ENCODE peak calls at places on chromosome 14, in four cellular contexts. One of them, this sample, is unnamed. For H3K4me1, the result is how much of the 10 kb centered on the place peaks cover.

GRCh38 chr14:102500724-102501123 is 8.9 kb downstream of the ANKRD9 start:
- DNase-seq in H9: peak
- DNase-seq in mesendoderm: no peak
- DNase-seq in IMR-90: no peak
- DNase-seq in this sample: no peak

GRCh38 chr14:85531141-85531593 is 1.2 kb downstream of the FLRT2 start:
- DNase-seq in IMR-90: peak
- DNase-seq in H9: peak
- DNase-seq in mesendoderm: peak
- DNase-seq in this sample: no peak

GRCh38 chr14:102415671-102416070 is 52.9 kb downstream of the TECPR2 start:
- DNase-seq in mesendoderm: no peak
- DNase-seq in H9: no peak
- DNase-seq in IMR-90: no peak
- DNase-seq in this sample: no peak

GRCh38 chr14:75537071-75537470 is 14.8 kb downstream of the BATF start:
- DNase-seq in H9: no peak
- DNase-seq in IMR-90: no peak
- DNase-seq in mesendoderm: no peak
- DNase-seq in this sample: no peak

GRCh38 chr14:30559638-30560071 is 697 bp downstream of the G2E3 start:
- DNase-seq in IMR-90: peak
- DNase-seq in mesendoderm: peak
- DNase-seq in H9: no peak
- DNase-seq in this sample: no peak

GRCh38 chr14:81066672-81067071 is 111.3 kb downstream of the TSHR start:
- DNase-seq in H9: no peak
- DNase-seq in mesendoderm: no peak
- DNase-seq in IMR-90: no peak
- DNase-seq in this sample: no peak

GRCh38 chr14:73825551-73826188 is 26.0 kb upstream of the PTGR2 start:
- DNase-seq in H9: peak
- DNase-seq in mesendoderm: peak
- DNase-seq in IMR-90: peak
- DNase-seq in this sample: peak

GRCh38 chr14:38481939-38482678 is 226.2 kb upstream of the CLEC14A start:
- DNase-seq in H9: peak
- DNase-seq in IMR-90: peak
- DNase-seq in mesendoderm: peak
- DNase-seq in this sample: no peak

GRCh38 chr14:75752907-75753594 is 92.0 kb downstream of the TTLL5 start:
- DNase-seq in mesendoderm: no peak
- DNase-seq in H9: no peak
- DNase-seq in IMR-90: peak
- DNase-seq in this sample: no peak

GRCh38 chr14:104603623-104604401 is 760 bp downstream of the TMEM179 start:
- DNase-seq in mesendoderm: no peak
- DNase-seq in H9: peak
- DNase-seq in IMR-90: no peak
- DNase-seq in this sample: no peak

GRCh38 chr14:101086926-101087325 is 183.4 kb upstream of the RTL1 start:
- DNase-seq in H9: no peak
- DNase-seq in IMR-90: no peak
- DNase-seq in mesendoderm: no peak
- DNase-seq in this sample: no peak

GRCh38 chr14:96501383-96501745 is 818 bp upstream of the PAPOLA start:
- DNase-seq in IMR-90: no peak
- DNase-seq in H9: no peak
- DNase-seq in mesendoderm: no peak
- DNase-seq in this sample: no peak

GRCh38 chr14:75144944-75145343 is 18.1 kb upstream of the NEK9 start:
- DNase-seq in mesendoderm: no peak
- DNase-seq in H9: no peak
- DNase-seq in IMR-90: no peak
- DNase-seq in this sample: no peak

GRCh38 chr14:31880935-31881334 is 196.2 kb upstream of the ARHGAP5 start:
- DNase-seq in H9: no peak
- DNase-seq in mesendoderm: peak
- DNase-seq in IMR-90: peak
- DNase-seq in this sample: no peak

GRCh38 chr14:49497725-49498348 is 88.3 kb downstream of the RPS29 start:
- DNase-seq in mesendoderm: peak
- DNase-seq in H9: no peak
- DNase-seq in IMR-90: peak
- DNase-seq in this sample: no peak

GRCh38 chr14:90175631-90176030 is 80.7 kb upstream of the PSMC1 start:
- DNase-seq in IMR-90: no peak
- DNase-seq in mesendoderm: no peak
- DNase-seq in H9: no peak
- DNase-seq in this sample: no peak

GRCh38 chr14:54566410-54567223 is at the start of gene SAMD4A:
- DNase-seq in mesendoderm: peak
- DNase-seq in IMR-90: peak
- DNase-seq in H9: peak
- DNase-seq in this sample: no peak

GRCh38 chr14:68951051-68951797 is 27.9 kb downstream of the ACTN1 start:
- DNase-seq in IMR-90: peak
- DNase-seq in H9: no peak
- DNase-seq in mesendoderm: peak
- DNase-seq in this sample: no peak
- H3K4me1 ChIP-seq in IMR-90: half or more
- H3K4me1 ChIP-seq in H9: under half
- H3K4me1 ChIP-seq in mesendoderm: under half
- H3K4me1 ChIP-seq in this sample: under half

GRCh38 chr14:44771495-44771894 is 190.3 kb downstream of the KLHL28 start:
- DNase-seq in IMR-90: no peak
- DNase-seq in mesendoderm: peak
- DNase-seq in H9: no peak
- DNase-seq in this sample: no peak
- H3K56ac ChIP-seq in IMR-90: no peak
- H3K56ac ChIP-seq in mesendoderm: no peak
- H3K56ac ChIP-seq in H9: no peak
- H3K56ac ChIP-seq in this sample: no peak

GRCh38 chr14:68655961-68656360 is 136.9 kb downstream of the ZFP36L1 start:
- DNase-seq in IMR-90: no peak
- DNase-seq in mesendoderm: no peak
- DNase-seq in H9: no peak
- DNase-seq in this sample: no peak
- H3K4me1 ChIP-seq in IMR-90: under half
- H3K4me1 ChIP-seq in mesendoderm: under half
- H3K4me1 ChIP-seq in H9: under half
- H3K4me1 ChIP-seq in this sample: under half

GRCh38 chr14:95143813-95144620 is 13.3 kb downstream of the DICER1 start:
- DNase-seq in H9: no peak
- DNase-seq in mesendoderm: no peak
- DNase-seq in IMR-90: peak
- DNase-seq in this sample: no peak

GRCh38 chr14:95141684-95142083 is 15.6 kb downstream of the DICER1 start:
- DNase-seq in IMR-90: no peak
- DNase-seq in H9: no peak
- DNase-seq in mesendoderm: no peak
- DNase-seq in this sample: no peak

GRCh38 chr14:95144849-95145248 is 12.5 kb downstream of the DICER1 start:
- DNase-seq in IMR-90: no peak
- DNase-seq in mesendoderm: no peak
- DNase-seq in H9: no peak
- DNase-seq in this sample: no peak

GRCh38 chr14:95140060-95140858 is 17.1 kb downstream of the DICER1 start:
- DNase-seq in H9: no peak
- DNase-seq in IMR-90: peak
- DNase-seq in mesendoderm: no peak
- DNase-seq in this sample: no peak

GRCh38 chr14:95142208-95142607 is 15.1 kb downstream of the DICER1 start:
- DNase-seq in IMR-90: no peak
- DNase-seq in H9: no peak
- DNase-seq in mesendoderm: no peak
- DNase-seq in this sample: no peak
- H3K56ac ChIP-seq in IMR-90: no peak
- H3K56ac ChIP-seq in H9: no peak
- H3K56ac ChIP-seq in mesendoderm: no peak
- H3K56ac ChIP-seq in this sample: no peak

DNA sequence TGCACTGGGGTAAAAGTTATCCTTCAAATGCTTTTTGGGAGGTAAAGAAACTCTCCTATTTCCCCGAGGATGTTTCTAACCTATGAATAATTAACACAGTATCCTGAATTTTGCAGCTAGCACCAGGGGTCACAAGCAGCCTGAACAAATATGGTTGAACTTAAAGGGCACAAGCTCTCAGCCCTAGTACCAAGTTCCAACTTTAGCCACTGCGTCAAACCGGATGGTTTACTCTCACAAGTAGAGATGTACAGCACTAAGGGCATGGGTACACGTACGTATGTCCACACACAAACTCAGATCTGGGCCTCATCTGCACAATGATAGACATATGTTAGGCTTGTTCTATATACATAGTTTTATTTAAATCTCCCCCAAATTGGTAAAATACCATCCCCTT is 4.7 kb downstream of the CCDC88C start:
- DNase-seq in H9: no peak
- DNase-seq in IMR-90: no peak
- DNase-seq in mesendoderm: no peak
- DNase-seq in this sample: no peak
- H3K4me1 ChIP-seq in H9: under half
- H3K4me1 ChIP-seq in IMR-90: under half
- H3K4me1 ChIP-seq in mesendoderm: under half
- H3K4me1 ChIP-seq in this sample: under half

GRCh38 chr14:66790101-66790500 is 282.2 kb downstream of the GPHN start:
- DNase-seq in IMR-90: no peak
- DNase-seq in mesendoderm: no peak
- DNase-seq in H9: no peak
- DNase-seq in this sample: no peak
- H3K56ac ChIP-seq in IMR-90: no peak
- H3K56ac ChIP-seq in mesendoderm: no peak
- H3K56ac ChIP-seq in H9: no peak
- H3K56ac ChIP-seq in this sample: no peak

GRCh38 chr14:21098134-21098891 is at the start of gene ZNF219:
- DNase-seq in IMR-90: peak
- DNase-seq in mesendoderm: peak
- DNase-seq in H9: peak
- DNase-seq in this sample: peak
- H3K4me1 ChIP-seq in IMR-90: under half
- H3K4me1 ChIP-seq in mesendoderm: under half
- H3K4me1 ChIP-seq in H9: under half
- H3K4me1 ChIP-seq in this sample: under half

GRCh38 chr14:72683787-72684186 is 210.1 kb downstream of the DPF3 start:
- DNase-seq in H9: no peak
- DNase-seq in IMR-90: peak
- DNase-seq in mesendoderm: no peak
- DNase-seq in this sample: no peak
- H3K56ac ChIP-seq in H9: no peak
- H3K56ac ChIP-seq in IMR-90: no peak
- H3K56ac ChIP-seq in mesendoderm: no peak
- H3K56ac ChIP-seq in this sample: no peak

GRCh38 chr14:61474021-61474420 is 152.6 kb downstream of the PRKCH start:
- DNase-seq in H9: no peak
- DNase-seq in mesendoderm: no peak
- DNase-seq in IMR-90: no peak
- DNase-seq in this sample: no peak

GRCh38 chr14:61472025-61472672 is 150.8 kb downstream of the PRKCH start:
- DNase-seq in H9: no peak
- DNase-seq in mesendoderm: no peak
- DNase-seq in IMR-90: peak
- DNase-seq in this sample: no peak

GRCh38 chr14:61471297-61471980 is 150.1 kb downstream of the PRKCH start:
- DNase-seq in mesendoderm: no peak
- DNase-seq in IMR-90: no peak
- DNase-seq in H9: no peak
- DNase-seq in this sample: no peak

GRCh38 chr14:61474671-61475070 is 153.3 kb downstream of the PRKCH start:
- DNase-seq in IMR-90: no peak
- DNase-seq in H9: no peak
- DNase-seq in mesendoderm: no peak
- DNase-seq in this sample: no peak

GRCh38 chr14:61472801-61473376 is 151.5 kb downstream of the PRKCH start:
- DNase-seq in mesendoderm: no peak
- DNase-seq in IMR-90: peak
- DNase-seq in H9: no peak
- DNase-seq in this sample: no peak
- H3K4me1 ChIP-seq in mesendoderm: under half
- H3K4me1 ChIP-seq in IMR-90: under half
- H3K4me1 ChIP-seq in H9: under half
- H3K4me1 ChIP-seq in this sample: under half

GRCh38 chr14:43649508-43649907 is 857.6 kb downstream of the FSCB start:
- DNase-seq in H9: no peak
- DNase-seq in mesendoderm: no peak
- DNase-seq in IMR-90: no peak
- DNase-seq in this sample: no peak
- H3K56ac ChIP-seq in H9: no peak
- H3K56ac ChIP-seq in mesendoderm: no peak
- H3K56ac ChIP-seq in IMR-90: no peak
- H3K56ac ChIP-seq in this sample: no peak

This sample was measured in H1.